ENCODE peak calls at places on chromosomes 4 and X, in seven cellular contexts. E, T, A, D, V, Y and M are unnamed samples. For H3K9me3, the result is how much of the 10 kb centered on the place peaks cover.

GRCh38 chr4:184439856-184440592 is 34.3 kb downstream of the IRF2 start:
- DNase-seq in V (no peak), E (no peak), A (no peak), D (no peak), Y (peak), T (peak), M (no peak)

GRCh38 chr4:35201403-35201802 is 1042.9 kb downstream of the ARAP2 start:
- DNase-seq in Y (no peak), T (no peak), E (no peak), V (no peak), A (no peak), D (no peak), M (no peak)

GRCh38 chrX:40291553-40291952 is 193.8 kb upstream of the BCOR start:
- DNase-seq in E (no peak), V (no peak), D (no peak), Y (no peak), A (no peak), T (no peak), M (peak)

GRCh38 chrX:53684415-53685192 is 1.9 kb downstream of the HUWE1 start:
- DNase-seq in T (no peak), A (no peak), D (no peak), V (no peak), Y (no peak), E (no peak), M (peak)

GRCh38 chr4:70530997-70531396 is 12.6 kb downstream of the AMTN start:
- DNase-seq in E (no peak), Y (no peak), T (no peak), D (no peak), A (no peak), V (no peak), M (no peak)

GRCh38 chr4:125789018-125789417 is 474.3 kb downstream of the FAT4 start:
- DNase-seq in E (no peak), T (peak), A (no peak), V (no peak), Y (no peak), D (no peak), M (no peak)

GRCh38 chr4:117811731-117812130 is 222.6 kb upstream of the NDST3 start:
- DNase-seq in Y (no peak), A (no peak), V (no peak), T (no peak), E (no peak), D (no peak), M (no peak)

GRCh38 chr4:133565379-133565778 is 416.3 kb downstream of the PCDH10 start:
- DNase-seq in E (no peak), T (peak), Y (no peak), A (no peak), D (no peak), V (no peak), M (peak)

GRCh38 chr4:174365018-174365587 is 81.4 kb downstream of the CEP44 start:
- DNase-seq in Y (no peak), D (peak), E (no peak), T (peak), A (peak), V (no peak), M (peak)

GRCh38 chr4:32462944-32463343 is 1742.8 kb downstream of the PCDH7 start:
- DNase-seq in T (no peak), D (peak), Y (no peak), E (no peak), A (no peak), V (no peak), M (peak)

GRCh38 chr4:78057600-78058560 is 757 bp downstream of the FRAS1 start:
- DNase-seq in T (peak), Y (peak), D (no peak), A (peak), V (peak), E (peak), M (peak)

GRCh38 chr4:103032575-103032974 is 13.1 kb upstream of the SLC9B1 start:
- DNase-seq in V (no peak), A (no peak), Y (peak), T (no peak), D (peak), E (no peak), M (peak)

GRCh38 chr4:76179398-76180318 is 31.5 kb upstream of the NUP54 start:
- DNase-seq in V (peak), D (peak), Y (peak), A (peak), E (peak), T (peak), M (peak)

GRCh38 chrX:18424482-18425198 is 768 bp upstream of the CDKL5 start:
- DNase-seq in V (peak), D (no peak), T (peak), E (no peak), A (peak), Y (peak), M (peak)

GRCh38 chrX:39809326-39809725 is 288.4 kb downstream of the BCOR start:
- DNase-seq in A (no peak), Y (no peak), D (no peak), T (peak), E (no peak), V (no peak), M (peak)

DNA sequence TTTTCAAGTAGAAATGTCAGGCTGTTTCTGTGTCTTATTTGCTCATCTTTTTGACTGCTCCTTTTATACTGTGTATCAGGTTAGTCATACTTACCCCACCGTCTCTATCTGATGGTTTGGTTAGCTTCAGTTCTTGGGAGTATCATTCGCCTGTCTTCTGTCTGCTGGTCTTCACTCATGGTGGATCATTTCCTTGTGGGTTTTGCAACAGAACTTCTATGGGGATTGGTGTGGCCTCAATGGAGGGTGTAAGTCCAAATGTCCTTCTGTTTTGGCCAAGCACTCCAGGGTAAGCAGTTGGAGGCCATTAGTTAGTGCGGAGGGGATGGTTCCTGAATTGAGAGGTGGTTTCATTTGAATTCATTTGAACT is 7.2 kb downstream of the ABCD1 start:
- DNase-seq in T (no peak), E (no peak), A (no peak), V (no peak), D (no peak), Y (no peak), M (no peak)
- H3K9me3 ChIP-seq in T (under half), E (under half), A (under half), V (under half), D (under half), Y (under half), M (under half)

DNA sequence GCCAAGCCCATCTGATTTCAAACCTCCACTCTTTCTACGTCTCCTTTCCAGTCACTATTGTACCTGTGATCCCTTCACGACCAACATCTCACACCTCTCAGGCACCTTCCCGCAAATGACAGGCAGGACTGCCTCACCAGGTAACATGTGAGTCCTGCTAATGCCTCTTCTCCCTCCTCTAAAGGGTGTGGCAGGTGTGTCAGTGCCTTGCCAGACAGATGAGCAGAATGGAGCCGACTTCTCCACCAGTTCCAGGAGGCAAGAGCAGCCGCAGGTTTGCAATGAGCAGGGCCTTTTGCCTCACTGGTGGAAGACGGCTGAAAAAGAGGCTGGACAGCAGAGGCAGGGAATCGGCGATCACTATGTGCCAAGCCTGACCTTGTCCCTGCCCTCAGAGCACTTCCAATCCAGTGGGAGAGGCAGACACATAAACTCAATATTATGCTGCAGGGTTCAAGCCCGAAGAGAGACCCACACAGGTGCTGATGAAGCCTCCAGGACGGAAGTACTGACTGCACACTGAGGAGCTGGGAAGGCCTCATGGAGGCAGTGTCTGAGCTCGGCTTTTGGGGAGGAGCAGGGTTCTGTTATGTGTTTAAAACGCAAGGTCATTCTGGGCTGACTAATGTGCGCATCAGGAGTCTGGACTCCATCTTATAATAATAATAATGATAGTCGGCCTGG is 57.9 kb downstream of the C4orf50 start:
- DNase-seq in T (no peak), Y (no peak), A (no peak), D (no peak), V (no peak), E (no peak), M (no peak)
- H3K9me3 ChIP-seq in T (under half), Y (under half), A (under half), D (under half), V (under half), E (under half), M (under half)

DNA sequence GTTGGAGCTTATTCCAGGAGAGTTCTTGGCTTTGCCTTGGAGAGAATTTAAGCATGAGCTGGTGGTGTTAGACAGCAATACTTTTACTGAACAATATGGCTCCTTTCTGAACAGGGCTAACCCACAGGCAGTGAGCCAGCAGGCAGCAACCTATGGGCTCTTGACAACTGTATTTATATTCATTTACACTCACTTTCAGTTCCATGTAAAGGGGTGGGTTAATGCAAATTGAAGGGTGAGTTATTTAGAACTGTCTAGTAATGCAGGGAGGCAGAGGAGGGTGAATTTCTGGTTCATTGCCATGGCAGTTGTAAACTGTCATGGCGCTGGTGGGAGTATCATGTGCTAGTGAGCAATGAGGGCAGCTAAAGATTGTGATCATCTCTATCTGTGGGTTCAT is 15.7 kb downstream of the FOXR2 start:
- DNase-seq in T (no peak), D (no peak), V (no peak), E (no peak), A (no peak), Y (no peak), M (no peak)
- H3K9me3 ChIP-seq in T (under half), D (under half), V (under half), E (under half), A (under half), Y (under half), M (under half)

GRCh38 chrX:44903842-44904530 is 31.0 kb downstream of the KDM6A start:
- DNase-seq in E (no peak), Y (no peak), D (no peak), V (no peak), A (no peak), T (no peak), M (no peak)
- H3K9me3 ChIP-seq in E (under half), Y (under half), D (under half), V (under half), A (under half), T (under half), M (under half)

GRCh38 chr4:140940589-140940988 is 184.4 kb upstream of the TBC1D9 start:
- DNase-seq in V (no peak), T (no peak), Y (no peak), A (no peak), D (no peak), E (no peak), M (no peak)
- H3K9me3 ChIP-seq in V (under half), T (under half), Y (under half), A (under half), D (under half), E (under half), M (under half)

GRCh38 chr4:154779362-154779947 is 1.6 kb upstream of the RBM46 start:
- DNase-seq in D (peak), A (no peak), E (no peak), T (peak), V (no peak), Y (no peak), M (peak)
- H3K9me3 ChIP-seq in D (under half), A (under half), E (under half), T (under half), V (under half), Y (under half), M (under half)

DNA sequence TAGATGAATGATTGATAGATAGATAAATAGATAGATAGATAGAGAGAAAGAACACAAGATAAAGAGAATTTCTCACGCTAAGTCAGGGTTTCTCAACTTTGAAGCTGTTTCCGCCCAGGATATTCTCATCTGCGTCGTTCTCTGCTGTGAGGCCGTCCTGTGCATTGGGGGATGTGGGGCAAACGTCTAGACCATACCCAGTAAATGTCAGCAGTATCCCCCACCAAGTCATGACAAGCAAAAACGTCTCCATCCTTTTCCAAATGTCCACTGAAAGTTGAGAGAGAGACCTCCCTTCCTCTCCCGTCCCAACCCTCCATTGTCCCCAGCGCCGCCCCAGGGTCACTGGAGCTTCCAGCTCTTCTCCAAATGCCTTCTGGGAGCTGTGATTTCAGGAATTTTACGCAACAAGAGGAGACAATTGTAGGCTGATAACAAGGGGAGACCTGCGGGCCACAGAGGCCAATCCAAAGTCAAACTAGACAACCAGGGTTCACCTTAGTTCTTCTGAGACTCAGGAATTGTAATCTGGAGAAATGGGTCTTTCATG is 8.9 kb upstream of the CRLF2 start:
- DNase-seq in T (no peak), E (no peak), A (no peak), V (no peak), Y (no peak), D (no peak), M (no peak)
- H3K9me3 ChIP-seq in T (under half), E (under half), A (under half), V (under half), Y (under half), D (under half), M (under half)